ENCODE peak calls at places on chromosomes 16 and 17, in eight cellular contexts. L is HTR-8/SVneo, A is hippocampal formation, D is GM03348, N is Daoy, J is iPS DF 19.7, V is T-helper 17 cell, T is SK-N-MC. E is an unnamed sample.

GRCh38 chr16:21283521-21284289 is 5.6 kb upstream of the CRYM start:
- DNase-seq in J (no peak), L (no peak), V (no peak), N (peak; percentile 58), T (no peak), D (peak; percentile 67), A (no peak), E (no peak)

GRCh38 chr16:25126820-25127232 is 15.3 kb downstream of the LCMT1 start:
- DNase-seq in A (no peak), J (no peak), T (peak; percentile 37), V (no peak), N (peak; percentile 87), D (peak; percentile 73), L (peak; percentile 63), E (no peak)

GRCh38 chr17:80743181-80743771 is 198.6 kb downstream of the RPTOR start:
- DNase-seq in V (no peak), A (no peak), T (no peak), L (no peak), J (no peak), N (no peak), D (peak; percentile 64), E (no peak)

GRCh38 chr17:79026345-79027273 is 2.6 kb downstream of the C1QTNF1 start:
- DNase-seq in L (peak; percentile 75), D (peak; percentile 83), V (no peak), N (peak; percentile 90), J (no peak), A (no peak), T (no peak), E (no peak)

GRCh38 chr16:72400257-72401078 is 228.5 kb upstream of the PMFBP1 start:
- DNase-seq in D (peak; percentile 75), J (peak; percentile 40), L (peak; percentile 73), N (peak; percentile 33), A (peak; percentile 48), V (no peak), T (peak; percentile 42), E (no peak)

GRCh38 chr16:88924834-88925539 is 52.0 kb downstream of the CBFA2T3 start:
- DNase-seq in J (no peak), T (no peak), V (no peak), D (peak; percentile 90), N (peak; percentile 94), A (no peak), L (peak; percentile 92), E (no peak)

GRCh38 chr17:32755045-32755805 is 121.7 kb downstream of the MYO1D start:
- DNase-seq in J (no peak), T (peak; percentile 68), V (no peak), D (peak; percentile 45), A (peak; percentile 4), N (peak; percentile 25), L (peak; percentile 55), E (no peak)

GRCh38 chr16:58028541-58029070 is 3.1 kb downstream of the MMP15 start:
- DNase-seq in D (no peak), L (no peak), V (no peak), N (no peak), A (no peak), J (no peak), T (no peak), E (no peak)

GRCh38 chr16:89544713-89545043 is 15.8 kb upstream of the RPL13 start:
- DNase-seq in N (no peak), V (no peak), L (no peak), A (no peak), D (no peak), J (no peak), T (no peak), E (no peak)

GRCh38 chr17:48055531-48056245 is 7.5 kb downstream of the NFE2L1 start:
- DNase-seq in L (no peak), D (peak; percentile 80), T (peak; percentile 58), J (peak; percentile 92), A (no peak), N (peak; percentile 69), V (no peak), E (no peak)

E was measured in T-helper 22 cell.